ENCODE peak calls at places on chromosomes 12 and 14, in ten cellular contexts. One of them, this sample, is unnamed.

GRCh38 chr12:121893901-121894540 is 5.4 kb downstream of the PSMD9 start:
- DNase-seq in iris pigment epithelial cell: peak; percentile 77
- DNase-seq in KBM-7: no peak
- DNase-seq in fibroblast of gingiva: peak; percentile 50
- DNase-seq in fibroblast of mammary gland: peak; percentile 82
- DNase-seq in germinal center: no peak
- DNase-seq in MCF 10A: peak; percentile 81
- DNase-seq in HCT116: no peak
- DNase-seq in ovary: no peak
- DNase-seq in activated CD4-positive, alpha-beta T cell treated with anti-CD3 and anti-CD28 coated beads, Interleukin-2, amount 50 U/mL, for 1 hour: no peak
- DNase-seq in this sample: peak; percentile 65

GRCh38 chr12:100632445-100632892 is 59.0 kb downstream of the GAS2L3 start:
- DNase-seq in iris pigment epithelial cell: no peak
- DNase-seq in KBM-7: no peak
- DNase-seq in fibroblast of gingiva: no peak
- DNase-seq in fibroblast of mammary gland: no peak
- DNase-seq in germinal center: no peak
- DNase-seq in MCF 10A: no peak
- DNase-seq in HCT116: no peak
- DNase-seq in ovary: no peak
- DNase-seq in activated CD4-positive, alpha-beta T cell treated with anti-CD3 and anti-CD28 coated beads, Interleukin-2, amount 50 U/mL, for 1 hour: no peak
- DNase-seq in this sample: no peak

GRCh38 chr12:20549115-20549719 is 145.9 kb upstream of the SLCO1C1 start:
- DNase-seq in iris pigment epithelial cell: peak; percentile 84
- DNase-seq in KBM-7: peak; percentile 16
- DNase-seq in fibroblast of gingiva: peak; percentile 12
- DNase-seq in fibroblast of mammary gland: peak; percentile 56
- DNase-seq in germinal center: no peak
- DNase-seq in MCF 10A: peak; percentile 53
- DNase-seq in HCT116: peak; percentile 34
- DNase-seq in ovary: peak; percentile 60
- DNase-seq in activated CD4-positive, alpha-beta T cell treated with anti-CD3 and anti-CD28 coated beads, Interleukin-2, amount 50 U/mL, for 1 hour: no peak
- DNase-seq in this sample: no peak

GRCh38 chr12:24728366-24728765 is 220.5 kb downstream of the BCAT1 start:
- DNase-seq in iris pigment epithelial cell: peak; percentile 55
- DNase-seq in KBM-7: peak; percentile 7
- DNase-seq in fibroblast of gingiva: peak; percentile 38
- DNase-seq in fibroblast of mammary gland: peak; percentile 58
- DNase-seq in germinal center: peak; percentile 60
- DNase-seq in MCF 10A: peak; percentile 45
- DNase-seq in HCT116: no peak
- DNase-seq in ovary: no peak
- DNase-seq in activated CD4-positive, alpha-beta T cell treated with anti-CD3 and anti-CD28 coated beads, Interleukin-2, amount 50 U/mL, for 1 hour: no peak
- DNase-seq in this sample: no peak

GRCh38 chr14:23061995-23062394 is 4.7 kb upstream of the CDH24 start:
- DNase-seq in iris pigment epithelial cell: peak; percentile 98
- DNase-seq in KBM-7: no peak
- DNase-seq in fibroblast of gingiva: peak; percentile 88
- DNase-seq in fibroblast of mammary gland: peak; percentile 94
- DNase-seq in germinal center: no peak
- DNase-seq in MCF 10A: peak; percentile 92
- DNase-seq in HCT116: peak; percentile 60
- DNase-seq in ovary: peak; percentile 83
- DNase-seq in activated CD4-positive, alpha-beta T cell treated with anti-CD3 and anti-CD28 coated beads, Interleukin-2, amount 50 U/mL, for 1 hour: no peak
- DNase-seq in this sample: peak; percentile 69

GRCh38 chr14:50083467-50084337 is 32.7 kb downstream of the VCPKMT start:
- DNase-seq in iris pigment epithelial cell: no peak
- DNase-seq in KBM-7: no peak
- DNase-seq in fibroblast of gingiva: no peak
- DNase-seq in fibroblast of mammary gland: no peak
- DNase-seq in germinal center: peak; percentile 19
- DNase-seq in MCF 10A: no peak
- DNase-seq in HCT116: no peak
- DNase-seq in ovary: no peak
- DNase-seq in activated CD4-positive, alpha-beta T cell treated with anti-CD3 and anti-CD28 coated beads, Interleukin-2, amount 50 U/mL, for 1 hour: peak; percentile 39
- DNase-seq in this sample: no peak

GRCh38 chr14:73173092-73173735 is 36.9 kb downstream of the PSEN1 start:
- DNase-seq in iris pigment epithelial cell: peak; percentile 59
- DNase-seq in KBM-7: peak; percentile 53
- DNase-seq in fibroblast of gingiva: peak; percentile 48
- DNase-seq in fibroblast of mammary gland: peak; percentile 74
- DNase-seq in germinal center: peak; percentile 34
- DNase-seq in MCF 10A: peak; percentile 60
- DNase-seq in HCT116: peak; percentile 31
- DNase-seq in ovary: no peak
- DNase-seq in activated CD4-positive, alpha-beta T cell treated with anti-CD3 and anti-CD28 coated beads, Interleukin-2, amount 50 U/mL, for 1 hour: no peak
- DNase-seq in this sample: no peak

GRCh38 chr12:8860165-8860961 is 37.9 kb downstream of the A2ML1 start:
- DNase-seq in iris pigment epithelial cell: peak; percentile 56
- DNase-seq in KBM-7: peak; percentile 60
- DNase-seq in fibroblast of gingiva: peak; percentile 13
- DNase-seq in fibroblast of mammary gland: peak; percentile 66
- DNase-seq in germinal center: peak; percentile 35
- DNase-seq in MCF 10A: peak; percentile 46
- DNase-seq in HCT116: peak; percentile 27
- DNase-seq in ovary: peak; percentile 49
- DNase-seq in activated CD4-positive, alpha-beta T cell treated with anti-CD3 and anti-CD28 coated beads, Interleukin-2, amount 50 U/mL, for 1 hour: peak; percentile 25
- DNase-seq in this sample: peak; percentile 37

GRCh38 chr14:94636744-94637412 is 24.7 kb downstream of the SERPINA3 start:
- DNase-seq in iris pigment epithelial cell: peak; percentile 22
- DNase-seq in KBM-7: peak; percentile 2
- DNase-seq in fibroblast of gingiva: no peak
- DNase-seq in fibroblast of mammary gland: peak; percentile 35
- DNase-seq in germinal center: no peak
- DNase-seq in MCF 10A: peak; percentile 24
- DNase-seq in HCT116: peak; percentile 19
- DNase-seq in ovary: no peak
- DNase-seq in activated CD4-positive, alpha-beta T cell treated with anti-CD3 and anti-CD28 coated beads, Interleukin-2, amount 50 U/mL, for 1 hour: no peak
- DNase-seq in this sample: no peak

GRCh38 chr14:52801014-52801708 is 9.8 kb upstream of the GNPNAT1 start:
- DNase-seq in iris pigment epithelial cell: peak; percentile 78
- DNase-seq in KBM-7: peak; percentile 60
- DNase-seq in fibroblast of gingiva: peak; percentile 73
- DNase-seq in fibroblast of mammary gland: peak; percentile 96
- DNase-seq in germinal center: no peak
- DNase-seq in MCF 10A: peak; percentile 13
- DNase-seq in HCT116: no peak
- DNase-seq in ovary: no peak
- DNase-seq in activated CD4-positive, alpha-beta T cell treated with anti-CD3 and anti-CD28 coated beads, Interleukin-2, amount 50 U/mL, for 1 hour: no peak
- DNase-seq in this sample: no peak

GRCh38 chr12:64099430-64099829 is 122.7 kb downstream of the KICS2 start:
- DNase-seq in iris pigment epithelial cell: peak; percentile 89
- DNase-seq in KBM-7: no peak
- DNase-seq in fibroblast of gingiva: peak; percentile 76
- DNase-seq in fibroblast of mammary gland: peak; percentile 97
- DNase-seq in germinal center: no peak
- DNase-seq in MCF 10A: peak; percentile 85
- DNase-seq in HCT116: peak; percentile 27
- DNase-seq in ovary: peak; percentile 29
- DNase-seq in activated CD4-positive, alpha-beta T cell treated with anti-CD3 and anti-CD28 coated beads, Interleukin-2, amount 50 U/mL, for 1 hour: no peak
- DNase-seq in this sample: no peak

This sample was measured in H54.